ENCODE peak calls at places on chromosomes 6 and 20, in seven cellular contexts. D, G, W, R, F, U and P are unnamed samples.

GRCh38 chr20:45339084-45339483 is 9.1 kb downstream of the SDC4 start:
- DNase-seq in D (no peak), G (no peak), W (no peak), R (no peak), F (no peak), U (no peak), P (no peak)

GRCh38 chr6:138278326-138278725 is 60.0 kb upstream of the PBOV1 start:
- DNase-seq in D (no peak), G (no peak), W (no peak), R (no peak), F (no peak), U (peak), P (no peak)

GRCh38 chr6:396126-396520 is 4.6 kb downstream of the IRF4 start:
- DNase-seq in D (no peak), G (no peak), W (no peak), R (no peak), F (no peak), U (no peak), P (no peak)

GRCh38 chr6:43277643-43278523 is 20.2 kb upstream of the SLC22A7 start:
- DNase-seq in D (no peak), G (no peak), W (no peak), R (no peak), F (peak), U (peak), P (no peak)

GRCh38 chr6:75719133-75719532 is 29.9 kb upstream of the MYO6 start:
- DNase-seq in D (no peak), G (no peak), W (no peak), R (no peak), F (no peak), U (no peak), P (no peak)

GRCh38 chr6:72622094-72622540 is 253 bp downstream of the KCNQ5 start:
- DNase-seq in D (no peak), G (peak), W (peak), R (peak), F (peak), U (peak), P (no peak)

GRCh38 chr6:27188885-27189418 is 58.5 kb upstream of the PRSS16 start:
- DNase-seq in D (peak), G (peak), W (peak), R (peak), F (peak), U (peak), P (no peak)

GRCh38 chr6:106870069-106870468 is 104.5 kb downstream of the CD24 start:
- DNase-seq in D (peak), G (no peak), W (no peak), R (no peak), F (no peak), U (no peak), P (no peak)

GRCh38 chr6:168785720-168786511 is 344.9 kb downstream of the SMOC2 start:
- DNase-seq in D (no peak), G (no peak), W (no peak), R (no peak), F (no peak), U (no peak), P (no peak)

GRCh38 chr6:161035182-161035980 is 43.8 kb downstream of the MAP3K4 start:
- DNase-seq in D (no peak), G (no peak), W (no peak), R (no peak), F (no peak), U (no peak), P (no peak)

GRCh38 chr6:110756817-110757216 is 58.5 kb downstream of the CDK19 start:
- DNase-seq in D (no peak), G (no peak), W (no peak), R (no peak), F (no peak), U (no peak), P (no peak)

GRCh38 chr6:25312034-25312620 is 33.0 kb downstream of the CARMIL1 start:
- DNase-seq in D (no peak), G (no peak), W (no peak), R (no peak), F (no peak), U (no peak), P (no peak)

GRCh38 chr6:170083236-170084051 is 207.4 kb downstream of the DLL1 start:
- DNase-seq in D (no peak), G (no peak), W (no peak), R (no peak), F (no peak), U (no peak), P (no peak)

GRCh38 chr6:100160913-100161312 is 166.9 kb upstream of the MCHR2 start:
- DNase-seq in D (no peak), G (no peak), W (no peak), R (no peak), F (no peak), U (no peak), P (no peak)

GRCh38 chr6:133893324-133893692 is 4.4 kb downstream of the TCF21 start:
- DNase-seq in D (no peak), G (no peak), W (no peak), R (no peak), F (no peak), U (no peak), P (no peak)